ENCODE peak calls at places on chromosomes 13 and 19, in nine cellular contexts. One of them, this sample, is unnamed. For H3K4me1, the result is how much of the 10 kb centered on the place peaks cover.

GRCh38 chr13:80313668-80314278 is 27.2 kb downstream of the SPRY2 start:
- DNase-seq in IMR-90: peak
- DNase-seq in A549: peak
- DNase-seq in sigmoid colon: no peak
- DNase-seq in effector memory CD4-positive, alpha-beta T cell: no peak
- DNase-seq in left ventricle myocardium inferior: no peak
- DNase-seq in keratinocyte: no peak
- DNase-seq in foreskin keratinocyte: no peak
- DNase-seq in pancreas: no peak
- DNase-seq in this sample: no peak

GRCh38 chr19:14383898-14384669 is 2.8 kb downstream of the ADGRE5 start:
- DNase-seq in IMR-90: peak
- DNase-seq in A549: no peak
- DNase-seq in sigmoid colon: peak
- DNase-seq in effector memory CD4-positive, alpha-beta T cell: peak
- DNase-seq in left ventricle myocardium inferior: no peak
- DNase-seq in keratinocyte: no peak
- DNase-seq in foreskin keratinocyte: no peak
- DNase-seq in pancreas: no peak
- DNase-seq in this sample: no peak

GRCh38 chr13:112150352-112150751 is 83.4 kb downstream of the SOX1 start:
- DNase-seq in IMR-90: no peak
- DNase-seq in A549: no peak
- DNase-seq in sigmoid colon: no peak
- DNase-seq in effector memory CD4-positive, alpha-beta T cell: no peak
- DNase-seq in left ventricle myocardium inferior: no peak
- DNase-seq in keratinocyte: no peak
- DNase-seq in foreskin keratinocyte: no peak
- DNase-seq in pancreas: no peak
- DNase-seq in this sample: no peak

GRCh38 chr19:42420055-42420544 is 7.1 kb downstream of the LIPE start:
- DNase-seq in IMR-90: peak
- DNase-seq in A549: peak
- DNase-seq in sigmoid colon: peak
- DNase-seq in effector memory CD4-positive, alpha-beta T cell: peak
- DNase-seq in left ventricle myocardium inferior: no peak
- DNase-seq in keratinocyte: peak
- DNase-seq in foreskin keratinocyte: peak
- DNase-seq in pancreas: no peak
- DNase-seq in this sample: peak

GRCh38 chr19:29620931-29621351 is 14.9 kb downstream of the POP4 start:
- DNase-seq in IMR-90: no peak
- DNase-seq in A549: no peak
- DNase-seq in sigmoid colon: no peak
- DNase-seq in effector memory CD4-positive, alpha-beta T cell: no peak
- DNase-seq in left ventricle myocardium inferior: no peak
- DNase-seq in keratinocyte: no peak
- DNase-seq in foreskin keratinocyte: no peak
- DNase-seq in pancreas: no peak
- DNase-seq in this sample: no peak

GRCh38 chr19:45446295-45446694 is 21.5 kb upstream of the FOSB start:
- DNase-seq in IMR-90: peak
- DNase-seq in A549: peak
- DNase-seq in sigmoid colon: no peak
- DNase-seq in effector memory CD4-positive, alpha-beta T cell: no peak
- DNase-seq in left ventricle myocardium inferior: no peak
- DNase-seq in keratinocyte: no peak
- DNase-seq in foreskin keratinocyte: no peak
- DNase-seq in pancreas: no peak
- DNase-seq in this sample: peak

GRCh38 chr13:80946008-80946802 is 605.3 kb upstream of the SPRY2 start:
- DNase-seq in IMR-90: no peak
- DNase-seq in A549: no peak
- DNase-seq in sigmoid colon: no peak
- DNase-seq in effector memory CD4-positive, alpha-beta T cell: no peak
- DNase-seq in left ventricle myocardium inferior: no peak
- DNase-seq in keratinocyte: no peak
- DNase-seq in foreskin keratinocyte: no peak
- DNase-seq in pancreas: no peak
- DNase-seq in this sample: no peak

GRCh38 chr13:99617474-99618255 is 116.4 kb downstream of the TM9SF2 start:
- DNase-seq in IMR-90: peak
- DNase-seq in A549: peak
- DNase-seq in sigmoid colon: no peak
- DNase-seq in effector memory CD4-positive, alpha-beta T cell: no peak
- DNase-seq in left ventricle myocardium inferior: no peak
- DNase-seq in keratinocyte: no peak
- DNase-seq in foreskin keratinocyte: no peak
- DNase-seq in pancreas: no peak
- DNase-seq in this sample: peak

GRCh38 chr13:80873589-80873988 is 532.7 kb upstream of the SPRY2 start:
- DNase-seq in IMR-90: no peak
- DNase-seq in A549: no peak
- DNase-seq in sigmoid colon: no peak
- DNase-seq in effector memory CD4-positive, alpha-beta T cell: no peak
- DNase-seq in left ventricle myocardium inferior: no peak
- DNase-seq in keratinocyte: no peak
- DNase-seq in foreskin keratinocyte: no peak
- DNase-seq in pancreas: no peak
- DNase-seq in this sample: no peak

GRCh38 chr13:104006625-104007061 is 940.4 kb upstream of the SLC10A2 start:
- DNase-seq in IMR-90: peak
- DNase-seq in A549: no peak
- DNase-seq in sigmoid colon: no peak
- DNase-seq in effector memory CD4-positive, alpha-beta T cell: no peak
- DNase-seq in left ventricle myocardium inferior: no peak
- DNase-seq in keratinocyte: no peak
- DNase-seq in foreskin keratinocyte: peak
- DNase-seq in pancreas: no peak
- DNase-seq in this sample: no peak

GRCh38 chr19:677201-677600 is 1.0 kb downstream of the FSTL3 start:
- DNase-seq in IMR-90: peak
- DNase-seq in A549: peak
- DNase-seq in sigmoid colon: peak
- DNase-seq in effector memory CD4-positive, alpha-beta T cell: no peak
- DNase-seq in left ventricle myocardium inferior: peak
- DNase-seq in keratinocyte: no peak
- DNase-seq in foreskin keratinocyte: peak
- DNase-seq in pancreas: peak
- DNase-seq in this sample: peak

GRCh38 chr19:58586131-58586765 is 13.1 kb upstream of the MZF1 start:
- DNase-seq in IMR-90: no peak
- DNase-seq in A549: no peak
- DNase-seq in sigmoid colon: peak
- DNase-seq in effector memory CD4-positive, alpha-beta T cell: no peak
- DNase-seq in left ventricle myocardium inferior: no peak
- DNase-seq in keratinocyte: no peak
- DNase-seq in foreskin keratinocyte: no peak
- DNase-seq in pancreas: no peak
- DNase-seq in this sample: no peak

GRCh38 chr13:24923305-24923640 is 159.3 kb downstream of the RNF17 start:
- DNase-seq in IMR-90: peak
- DNase-seq in A549: no peak
- DNase-seq in sigmoid colon: no peak
- DNase-seq in effector memory CD4-positive, alpha-beta T cell: no peak
- DNase-seq in left ventricle myocardium inferior: no peak
- DNase-seq in keratinocyte: no peak
- DNase-seq in foreskin keratinocyte: no peak
- DNase-seq in pancreas: no peak
- DNase-seq in this sample: no peak

GRCh38 chr13:80274643-80275042 is 66.3 kb downstream of the SPRY2 start:
- DNase-seq in IMR-90: peak
- DNase-seq in A549: no peak
- DNase-seq in sigmoid colon: no peak
- DNase-seq in effector memory CD4-positive, alpha-beta T cell: no peak
- DNase-seq in left ventricle myocardium inferior: no peak
- DNase-seq in keratinocyte: no peak
- DNase-seq in foreskin keratinocyte: peak
- DNase-seq in pancreas: no peak
- DNase-seq in this sample: no peak

GRCh38 chr13:112060431-112060830 is 6.5 kb upstream of the SOX1 start:
- DNase-seq in IMR-90: no peak
- DNase-seq in A549: no peak
- DNase-seq in sigmoid colon: no peak
- DNase-seq in effector memory CD4-positive, alpha-beta T cell: no peak
- DNase-seq in left ventricle myocardium inferior: no peak
- DNase-seq in keratinocyte: no peak
- DNase-seq in foreskin keratinocyte: no peak
- DNase-seq in pancreas: no peak
- DNase-seq in this sample: no peak

GRCh38 chr13:77309254-77309653 is 17.6 kb downstream of the MYCBP2 start:
- DNase-seq in IMR-90: no peak
- DNase-seq in A549: no peak
- DNase-seq in sigmoid colon: no peak
- DNase-seq in effector memory CD4-positive, alpha-beta T cell: no peak
- DNase-seq in left ventricle myocardium inferior: no peak
- DNase-seq in keratinocyte: no peak
- DNase-seq in foreskin keratinocyte: no peak
- DNase-seq in pancreas: no peak
- DNase-seq in this sample: no peak
- H3K4me1 ChIP-seq in IMR-90: under half
- H3K4me1 ChIP-seq in A549: under half
- H3K4me1 ChIP-seq in sigmoid colon: under half
- H3K4me1 ChIP-seq in effector memory CD4-positive, alpha-beta T cell: under half
- H3K4me1 ChIP-seq in left ventricle myocardium inferior: half or more
- H3K4me1 ChIP-seq in keratinocyte: under half
- H3K4me1 ChIP-seq in foreskin keratinocyte: under half
- H3K4me1 ChIP-seq in pancreas: under half
- H3K4me1 ChIP-seq in this sample: under half

GRCh38 chr13:108475181-108475580 is 154.2 kb upstream of the MYO16 start:
- DNase-seq in IMR-90: no peak
- DNase-seq in A549: no peak
- DNase-seq in sigmoid colon: no peak
- DNase-seq in effector memory CD4-positive, alpha-beta T cell: no peak
- DNase-seq in left ventricle myocardium inferior: no peak
- DNase-seq in keratinocyte: no peak
- DNase-seq in foreskin keratinocyte: no peak
- DNase-seq in pancreas: no peak
- DNase-seq in this sample: no peak

GRCh38 chr13:108483981-108484380 is 145.4 kb upstream of the MYO16 start:
- DNase-seq in IMR-90: no peak
- DNase-seq in A549: no peak
- DNase-seq in sigmoid colon: no peak
- DNase-seq in effector memory CD4-positive, alpha-beta T cell: no peak
- DNase-seq in left ventricle myocardium inferior: no peak
- DNase-seq in keratinocyte: no peak
- DNase-seq in foreskin keratinocyte: no peak
- DNase-seq in pancreas: no peak
- DNase-seq in this sample: no peak

GRCh38 chr13:108478179-108478578 is 151.2 kb upstream of the MYO16 start:
- DNase-seq in IMR-90: no peak
- DNase-seq in A549: no peak
- DNase-seq in sigmoid colon: no peak
- DNase-seq in effector memory CD4-positive, alpha-beta T cell: no peak
- DNase-seq in left ventricle myocardium inferior: no peak
- DNase-seq in keratinocyte: no peak
- DNase-seq in foreskin keratinocyte: no peak
- DNase-seq in pancreas: no peak
- DNase-seq in this sample: no peak
- H3K27ac ChIP-seq in IMR-90: no peak
- H3K27ac ChIP-seq in A549: no peak
- H3K27ac ChIP-seq in sigmoid colon: no peak
- H3K27ac ChIP-seq in effector memory CD4-positive, alpha-beta T cell: no peak
- H3K27ac ChIP-seq in left ventricle myocardium inferior: no peak
- H3K27ac ChIP-seq in keratinocyte: no peak
- H3K27ac ChIP-seq in foreskin keratinocyte: no peak
- H3K27ac ChIP-seq in pancreas: no peak
- H3K27ac ChIP-seq in this sample: no peak

DNA sequence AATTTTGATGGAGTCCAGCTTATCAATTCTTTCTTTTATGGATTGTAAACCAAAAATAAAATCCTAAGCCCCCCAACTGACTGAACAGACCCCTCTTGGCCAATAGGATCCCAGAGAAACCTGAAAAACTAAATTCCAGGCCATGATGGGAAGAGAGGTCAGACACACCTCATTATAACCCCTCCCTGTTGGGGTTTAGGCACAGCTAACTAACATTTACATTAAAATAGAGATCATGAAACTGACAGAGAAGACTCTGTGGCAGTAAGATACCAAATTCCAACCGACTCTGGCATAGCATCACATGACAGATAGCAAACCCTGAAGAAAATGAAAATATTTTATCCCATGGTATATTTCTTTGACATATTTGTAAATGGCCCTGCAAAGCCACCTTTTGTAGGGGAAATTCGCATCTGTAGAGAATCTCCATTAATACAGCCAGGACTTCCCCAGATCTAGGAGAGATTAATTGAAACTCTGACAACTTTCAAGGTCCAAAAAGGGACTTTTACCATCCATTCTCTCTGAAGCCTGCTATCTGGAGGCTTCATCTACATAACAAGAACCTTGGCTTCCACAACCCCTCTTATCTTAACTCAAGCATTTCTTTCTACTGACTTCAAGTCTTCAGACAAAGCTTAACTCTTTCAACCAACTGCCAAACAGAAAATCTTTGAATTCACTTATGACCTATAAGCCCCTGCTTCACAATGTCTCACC is 27.0 kb upstream of the GAS6 start:
- DNase-seq in IMR-90: no peak
- DNase-seq in A549: no peak
- DNase-seq in sigmoid colon: no peak
- DNase-seq in effector memory CD4-positive, alpha-beta T cell: no peak
- DNase-seq in left ventricle myocardium inferior: no peak
- DNase-seq in keratinocyte: no peak
- DNase-seq in foreskin keratinocyte: no peak
- DNase-seq in pancreas: no peak
- DNase-seq in this sample: no peak
- H3K4me1 ChIP-seq in IMR-90: under half
- H3K4me1 ChIP-seq in A549: under half
- H3K4me1 ChIP-seq in sigmoid colon: under half
- H3K4me1 ChIP-seq in effector memory CD4-positive, alpha-beta T cell: under half
- H3K4me1 ChIP-seq in left ventricle myocardium inferior: under half
- H3K4me1 ChIP-seq in keratinocyte: under half
- H3K4me1 ChIP-seq in foreskin keratinocyte: under half
- H3K4me1 ChIP-seq in pancreas: under half
- H3K4me1 ChIP-seq in this sample: under half

GRCh38 chr13:106734185-106734584 is 166.2 kb upstream of the ARGLU1 start:
- DNase-seq in IMR-90: no peak
- DNase-seq in A549: no peak
- DNase-seq in sigmoid colon: no peak
- DNase-seq in effector memory CD4-positive, alpha-beta T cell: no peak
- DNase-seq in left ventricle myocardium inferior: no peak
- DNase-seq in keratinocyte: no peak
- DNase-seq in foreskin keratinocyte: no peak
- DNase-seq in pancreas: no peak
- DNase-seq in this sample: no peak

GRCh38 chr13:106738279-106738678 is 170.3 kb upstream of the ARGLU1 start:
- DNase-seq in IMR-90: no peak
- DNase-seq in A549: no peak
- DNase-seq in sigmoid colon: no peak
- DNase-seq in effector memory CD4-positive, alpha-beta T cell: no peak
- DNase-seq in left ventricle myocardium inferior: no peak
- DNase-seq in keratinocyte: no peak
- DNase-seq in foreskin keratinocyte: no peak
- DNase-seq in pancreas: no peak
- DNase-seq in this sample: no peak

DNA sequence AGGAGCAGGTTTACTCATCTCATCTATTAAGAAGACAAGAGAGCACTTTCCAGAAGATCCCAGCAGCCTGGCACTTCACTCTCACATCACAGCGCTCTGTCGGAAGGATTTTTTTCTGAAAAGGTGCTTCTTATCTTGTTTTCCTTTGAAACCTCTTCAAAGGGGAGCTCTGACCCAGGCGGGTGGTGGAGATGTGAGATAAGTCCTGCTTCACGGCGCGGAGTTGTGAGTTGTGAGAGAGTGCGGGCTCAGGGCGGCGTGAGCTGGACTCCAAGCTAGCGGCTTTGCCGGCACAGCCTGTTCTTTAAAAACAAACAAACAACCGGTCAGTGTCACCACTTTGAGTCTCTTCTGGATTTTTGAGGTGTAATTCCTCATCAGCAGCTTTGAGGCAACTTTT is 169.0 kb upstream of the ARGLU1 start:
- DNase-seq in IMR-90: no peak
- DNase-seq in A549: no peak
- DNase-seq in sigmoid colon: no peak
- DNase-seq in effector memory CD4-positive, alpha-beta T cell: no peak
- DNase-seq in left ventricle myocardium inferior: no peak
- DNase-seq in keratinocyte: no peak
- DNase-seq in foreskin keratinocyte: no peak
- DNase-seq in pancreas: no peak
- DNase-seq in this sample: no peak
- H3K27ac ChIP-seq in IMR-90: no peak
- H3K27ac ChIP-seq in A549: no peak
- H3K27ac ChIP-seq in sigmoid colon: no peak
- H3K27ac ChIP-seq in effector memory CD4-positive, alpha-beta T cell: no peak
- H3K27ac ChIP-seq in left ventricle myocardium inferior: no peak
- H3K27ac ChIP-seq in keratinocyte: no peak
- H3K27ac ChIP-seq in foreskin keratinocyte: no peak
- H3K27ac ChIP-seq in pancreas: no peak
- H3K27ac ChIP-seq in this sample: no peak

This sample was measured in right cardiac atrium.